ENCODE peak calls at places on chromosome 5, in four cellular contexts. U is NCI-H1417, L is HTR-8/SVneo, I is RCC 7860. N is an unnamed sample.

GRCh38 chr5:17255471-17256016 is 38.1 kb downstream of the BASP1 start:
- DNase-seq in L (no peak), I (no peak), U (no peak), N (no peak)

GRCh38 chr5:65874241-65874640 is 52.1 kb upstream of the ERBIN start:
- DNase-seq in L (no peak), U (no peak), I (peak), N (no peak)

GRCh38 chr5:56814361-56814962 is 887 bp upstream of the MAP3K1 start:
- DNase-seq in I (no peak), L (no peak), U (peak), N (peak)

GRCh38 chr5:6495433-6496206 is 47.0 kb downstream of the UBE2QL1 start:
- DNase-seq in L (no peak), U (peak), I (no peak), N (no peak)

GRCh38 chr5:56314536-56314935 is 81.4 kb upstream of the ANKRD55 start:
- DNase-seq in U (no peak), L (no peak), I (no peak), N (no peak)

GRCh38 chr5:124439609-124440008 is 306.8 kb downstream of the ZNF608 start:
- DNase-seq in I (no peak), L (no peak), U (no peak), N (no peak)

GRCh38 chr5:168443533-168443932 is 42.7 kb upstream of the RARS1 start:
- DNase-seq in I (no peak), L (no peak), U (no peak), N (no peak)

GRCh38 chr5:9440517-9440916 is 105.4 kb downstream of the SEMA5A start:
- DNase-seq in U (no peak), L (peak), I (peak), N (no peak)

GRCh38 chr5:102582706-102583105 is 83.9 kb upstream of the SLCO6A1 start:
- DNase-seq in L (no peak), I (no peak), U (no peak), N (no peak)

GRCh38 chr5:124920909-124921666 is 174.6 kb upstream of the ZNF608 start:
- DNase-seq in U (no peak), I (no peak), L (no peak), N (no peak)

GRCh38 chr5:54883374-54884194 is 101.8 kb downstream of the ESM1 start:
- DNase-seq in U (no peak), I (no peak), L (peak), N (peak)

GRCh38 chr5:88256872-88257271 is 11.8 kb downstream of the TMEM161B start:
- DNase-seq in L (no peak), U (no peak), I (no peak), N (peak)

GRCh38 chr5:94745786-94746730 is 127.6 kb downstream of the SLF1 start:
- DNase-seq in L (no peak), I (peak), U (no peak), N (no peak)

GRCh38 chr5:68255305-68256130 is 40.0 kb downstream of the PIK3R1 start:
- DNase-seq in I (no peak), U (no peak), L (no peak), N (no peak)

GRCh38 chr5:54703091-54703490 is 185.5 kb downstream of the SNX18 start:
- DNase-seq in L (peak), U (peak), I (peak), N (no peak)